ENCODE peak calls at places on chromosomes 6 and 20, in six cellular contexts. Z is endothelial cell of umbilical vein, G is spleen, X is breast epithelium, R is sigmoid colon, Q is GM23338. A is an unnamed sample.

GRCh38 chr6:167350322-167350721 is 25.4 kb downstream of the TTLL2 start:
- DNase-seq in G (peak), R (no peak), X (no peak), Z (no peak), Q (peak), A (no peak)

GRCh38 chr6:39855356-39855995 is 63.3 kb downstream of the DAAM2 start:
- DNase-seq in G (no peak), R (peak), X (no peak), Q (no peak), Z (no peak), A (no peak)

GRCh38 chr20:33848391-33848790 is 37.2 kb downstream of the CHMP4B start:
- DNase-seq in Z (no peak), R (no peak), G (no peak), X (no peak), Q (no peak), A (no peak)

GRCh38 chr20:58071991-58072390 is 156.5 kb downstream of the ANKRD60 start:
- DNase-seq in X (no peak), R (no peak), Z (no peak), G (no peak), Q (no peak), A (no peak)

GRCh38 chr6:148146717-148147116 is 195.9 kb upstream of the SASH1 start:
- DNase-seq in X (no peak), Z (peak), G (no peak), Q (peak), R (no peak), A (no peak)

GRCh38 chr20:23200413-23200812 is 114.3 kb upstream of the CD93 start:
- DNase-seq in G (no peak), R (no peak), Q (no peak), Z (no peak), X (no peak), A (no peak)

GRCh38 chr6:33248643-33248931 is 23.1 kb downstream of the VPS52 start:
- DNase-seq in R (no peak), G (no peak), Z (no peak), Q (no peak), X (no peak), A (peak)

GRCh38 chr6:156824142-156824541 is 47.0 kb downstream of the ARID1B start:
- DNase-seq in Q (no peak), X (no peak), R (no peak), Z (no peak), G (no peak), A (no peak)

GRCh38 chr20:20412750-20413149 is 44.8 kb downstream of the INSM1 start:
- DNase-seq in Q (no peak), G (no peak), R (no peak), Z (peak), X (no peak), A (no peak)

GRCh38 chr6:127117979-127118504 is 429 bp upstream of the RSPO3 start:
- DNase-seq in G (no peak), Q (no peak), X (no peak), Z (peak), R (peak), A (no peak)

GRCh38 chr6:33073431-33073871 is at the start of gene HLA-DPA1:
- DNase-seq in X (no peak), R (no peak), G (peak), Z (no peak), Q (peak), A (no peak)

GRCh38 chr6:149884215-149884614 is 13.7 kb downstream of the RAET1E start:
- DNase-seq in Z (no peak), X (no peak), G (no peak), R (no peak), Q (peak), A (no peak)

GRCh38 chr6:144955392-144955791 is 670.3 kb downstream of the UTRN start:
- DNase-seq in Q (no peak), X (no peak), Z (no peak), R (no peak), G (no peak), A (no peak)
- TF ChIP-seq CTCF in Q (no peak), X (no peak), Z (no peak), R (no peak), G (no peak), A (no peak)

DNA sequence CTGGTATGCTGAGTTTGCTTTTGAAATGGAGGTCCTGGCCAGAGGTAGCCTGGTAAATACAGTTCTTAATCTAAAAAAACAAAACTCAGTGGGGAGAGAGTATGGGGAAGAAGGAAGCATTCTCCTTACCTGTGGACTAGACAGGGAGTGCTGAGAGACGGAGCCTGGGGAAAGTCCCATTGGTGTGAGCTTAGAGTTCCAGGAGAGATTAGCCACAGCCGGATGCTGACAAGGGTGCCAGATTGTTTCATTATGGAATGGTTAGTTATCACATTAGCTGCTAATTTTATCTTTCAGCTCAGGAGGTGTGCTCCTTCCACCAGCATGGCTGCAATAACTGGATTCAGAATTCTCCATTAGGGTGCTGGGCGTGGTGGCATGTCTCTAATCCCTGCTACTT is 75.9 kb downstream of the RREB1 start:
- DNase-seq in G (no peak), Q (no peak), X (no peak), R (no peak), Z (no peak), A (no peak)
- TF ChIP-seq POLR2AphosphoS5 in G (no peak), Q (no peak), X (no peak), R (no peak), Z (no peak), A (no peak)

DNA sequence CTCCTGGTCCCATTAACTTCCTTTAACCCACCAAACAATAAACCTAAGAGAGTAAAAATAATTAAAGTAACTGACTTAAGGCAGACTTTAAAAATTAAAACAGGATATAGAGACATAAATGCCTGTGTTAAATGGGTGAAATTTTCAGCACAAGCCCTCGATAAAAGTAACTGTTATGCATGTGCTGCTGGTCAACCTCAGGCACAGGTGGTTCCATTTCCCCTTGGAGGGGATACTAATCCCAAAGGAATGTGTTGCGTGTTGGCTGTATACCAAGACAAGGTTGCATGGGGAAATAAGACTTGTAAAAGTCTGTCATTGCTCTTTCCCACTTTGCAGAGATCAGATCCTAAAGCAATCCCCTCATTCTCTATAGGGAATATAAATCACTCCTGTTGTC is 25.8 kb downstream of the HLA-A start:
- DNase-seq in G (no peak), X (peak), R (no peak), Z (peak), Q (peak), A (no peak)
- TF ChIP-seq CTCF in G (no peak), X (no peak), R (no peak), Z (no peak), Q (no peak), A (no peak)

GRCh38 chr6:29968905-29969304 is 26.6 kb downstream of the HLA-A start:
- DNase-seq in X (no peak), Q (no peak), Z (no peak), G (no peak), R (no peak), A (no peak)

GRCh38 chr6:29967379-29968010 is 25.2 kb downstream of the HLA-A start:
- DNase-seq in R (no peak), Q (no peak), Z (peak), X (no peak), G (no peak), A (no peak)

GRCh38 chr6:29964904-29965872 is 22.9 kb downstream of the HLA-A start:
- DNase-seq in X (peak), R (peak), Q (peak), Z (peak), G (peak), A (peak)

GRCh38 chr6:29964553-29964903 is 22.2 kb downstream of the HLA-A start:
- DNase-seq in Q (no peak), R (no peak), X (no peak), G (no peak), Z (no peak), A (no peak)

DNA sequence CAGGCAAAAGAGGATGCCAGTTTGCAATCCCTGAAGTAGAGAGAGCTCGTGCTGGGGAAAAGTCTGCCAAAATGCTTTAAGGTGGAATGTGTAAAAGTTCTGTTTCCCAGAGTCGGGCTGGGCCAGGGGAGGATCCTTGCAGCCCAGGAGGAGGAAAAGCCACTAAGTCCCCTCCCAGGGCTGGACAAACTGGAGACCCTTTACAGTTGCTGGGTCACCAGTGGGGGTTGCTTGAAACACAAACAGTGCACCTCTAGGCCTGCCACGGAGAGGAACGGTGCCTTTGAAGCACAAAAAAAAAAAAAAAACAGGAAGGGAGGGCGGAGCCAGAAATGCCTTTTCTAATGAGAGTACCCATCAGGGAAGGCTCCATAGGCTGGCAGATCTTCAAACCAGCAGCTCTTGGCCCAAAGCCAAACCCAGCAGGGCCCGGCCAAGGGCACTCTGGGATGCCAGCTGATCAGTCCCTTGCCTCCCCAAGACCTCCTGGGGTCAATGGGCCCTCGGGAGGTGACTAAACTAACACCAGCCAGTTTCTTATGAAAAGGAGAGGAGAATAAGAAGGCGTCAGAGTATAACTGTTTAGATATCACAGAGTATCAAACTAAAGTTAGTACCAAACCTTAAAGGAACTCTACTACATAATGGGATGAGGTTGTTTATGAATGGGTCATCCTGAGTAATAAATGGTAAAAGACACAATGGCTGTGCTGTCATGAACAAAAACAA is 23.7 kb downstream of the HLA-A start:
- DNase-seq in R (peak), X (peak), G (peak), Q (peak), Z (peak), A (peak)
- TF ChIP-seq POLR2AphosphoS5 in R (peak), X (no peak), G (peak), Q (no peak), Z (no peak), A (peak)

DNA sequence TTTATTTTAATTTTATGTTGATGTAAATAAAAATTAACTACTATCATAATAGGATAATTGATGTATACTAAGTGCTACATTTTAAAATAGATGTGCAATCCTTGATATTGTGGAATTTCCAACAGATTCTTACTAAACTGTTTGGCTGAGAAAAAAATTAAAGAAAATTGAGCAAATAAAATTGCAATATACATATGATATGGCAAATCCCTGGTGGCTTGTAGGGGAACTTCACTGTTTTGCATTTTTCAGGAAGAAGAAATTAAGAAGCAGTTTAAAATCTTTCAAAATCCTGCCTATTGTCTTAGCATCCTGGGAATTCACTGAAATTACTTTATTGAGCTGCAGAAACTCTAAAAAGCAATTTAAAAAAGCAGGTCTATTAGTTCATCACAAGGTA is 191.4 kb upstream of the ADGRB3 start:
- DNase-seq in G (no peak), Q (peak), Z (no peak), X (no peak), R (no peak), A (no peak)
- TF ChIP-seq CTCF in G (no peak), Q (peak), Z (no peak), X (no peak), R (no peak), A (no peak)

A was measured in HL-60.